ENCODE peak calls at places on chromosomes 2 and 18, in four cellular contexts. One of them, this sample, is unnamed.

GRCh38 chr2:20599001-20599600 is 51.8 kb downstream of the HS1BP3 start:
- DNase-seq in H1: no peak
- DNase-seq in H9: no peak
- DNase-seq in neuronal stem cell: no peak
- DNase-seq in this sample: no peak

GRCh38 chr18:31648966-31649429 is 35.4 kb downstream of the B4GALT6 start:
- DNase-seq in H1: no peak
- DNase-seq in H9: no peak
- DNase-seq in neuronal stem cell: no peak
- DNase-seq in this sample: peak

GRCh38 chr2:77434880-77435279 is 87.3 kb downstream of the LRRTM4 start:
- DNase-seq in H1: no peak
- DNase-seq in H9: no peak
- DNase-seq in neuronal stem cell: no peak
- DNase-seq in this sample: no peak

GRCh38 chr2:29239209-29239960 is 124.2 kb downstream of the CLIP4 start:
- DNase-seq in H1: no peak
- DNase-seq in H9: no peak
- DNase-seq in neuronal stem cell: no peak
- DNase-seq in this sample: no peak

GRCh38 chr2:3256655-3257054 is 121.0 kb downstream of the EIPR1 start:
- DNase-seq in H1: no peak
- DNase-seq in H9: no peak
- DNase-seq in neuronal stem cell: no peak
- DNase-seq in this sample: peak

GRCh38 chr2:1653137-1653789 is 91.1 kb downstream of the PXDN start:
- DNase-seq in H1: no peak
- DNase-seq in H9: peak
- DNase-seq in neuronal stem cell: no peak
- DNase-seq in this sample: peak

GRCh38 chr2:12501469-12502147 is 215.1 kb upstream of the TRIB2 start:
- DNase-seq in H1: no peak
- DNase-seq in H9: no peak
- DNase-seq in neuronal stem cell: no peak
- DNase-seq in this sample: no peak

GRCh38 chr2:5125017-5125730 is 567.0 kb upstream of the SOX11 start:
- DNase-seq in H1: peak
- DNase-seq in H9: no peak
- DNase-seq in neuronal stem cell: peak
- DNase-seq in this sample: no peak

GRCh38 chr18:48452863-48453323 is 43.7 kb upstream of the ZBTB7C start:
- DNase-seq in H1: no peak
- DNase-seq in H9: no peak
- DNase-seq in neuronal stem cell: no peak
- DNase-seq in this sample: no peak

GRCh38 chr2:58812766-58813344 is 571.7 kb upstream of the FANCL start:
- DNase-seq in H1: no peak
- DNase-seq in H9: no peak
- DNase-seq in neuronal stem cell: no peak
- DNase-seq in this sample: no peak

GRCh38 chr18:26520974-26521373 is 27.4 kb downstream of the KCTD1 start:
- DNase-seq in H1: no peak
- DNase-seq in H9: no peak
- DNase-seq in neuronal stem cell: no peak
- DNase-seq in this sample: no peak

GRCh38 chr2:69118609-69119008 is 105.6 kb downstream of the ANTXR1 start:
- DNase-seq in H1: no peak
- DNase-seq in H9: no peak
- DNase-seq in neuronal stem cell: no peak
- DNase-seq in this sample: no peak

GRCh38 chr2:61949458-61950107 is 44.1 kb downstream of the COMMD1 start:
- DNase-seq in H1: no peak
- DNase-seq in H9: no peak
- DNase-seq in neuronal stem cell: no peak
- DNase-seq in this sample: peak
- H3K18ac ChIP-seq in H1: no peak
- H3K18ac ChIP-seq in H9: no peak
- H3K18ac ChIP-seq in neuronal stem cell: no peak
- H3K18ac ChIP-seq in this sample: no peak

GRCh38 chr18:47263828-47264314 is 12.4 kb upstream of the SKOR2 start:
- DNase-seq in H1: no peak
- DNase-seq in H9: peak
- DNase-seq in neuronal stem cell: no peak
- DNase-seq in this sample: no peak
- H3K4me2 ChIP-seq in H1: peak
- H3K4me2 ChIP-seq in H9: peak
- H3K4me2 ChIP-seq in neuronal stem cell: peak
- H3K4me2 ChIP-seq in this sample: peak

GRCh38 chr2:143524001-143524608 is 394.9 kb downstream of the ARHGAP15 start:
- DNase-seq in H1: no peak
- DNase-seq in H9: no peak
- DNase-seq in neuronal stem cell: no peak
- DNase-seq in this sample: no peak

GRCh38 chr2:143528021-143528420 is 398.8 kb downstream of the ARHGAP15 start:
- DNase-seq in H1: no peak
- DNase-seq in H9: no peak
- DNase-seq in neuronal stem cell: no peak
- DNase-seq in this sample: no peak

GRCh38 chr2:143522699-143523098 is 393.5 kb downstream of the ARHGAP15 start:
- DNase-seq in H1: no peak
- DNase-seq in H9: no peak
- DNase-seq in neuronal stem cell: no peak
- DNase-seq in this sample: no peak

GRCh38 chr2:143525536-143525935 is 396.3 kb downstream of the ARHGAP15 start:
- DNase-seq in H1: no peak
- DNase-seq in H9: no peak
- DNase-seq in neuronal stem cell: no peak
- DNase-seq in this sample: no peak

GRCh38 chr2:143525006-143525405 is 395.8 kb downstream of the ARHGAP15 start:
- DNase-seq in H1: no peak
- DNase-seq in H9: no peak
- DNase-seq in neuronal stem cell: no peak
- DNase-seq in this sample: no peak
- H2BK5ac ChIP-seq in H1: no peak
- H2BK5ac ChIP-seq in H9: no peak
- H2BK5ac ChIP-seq in neuronal stem cell: no peak
- H2BK5ac ChIP-seq in this sample: no peak

DNA sequence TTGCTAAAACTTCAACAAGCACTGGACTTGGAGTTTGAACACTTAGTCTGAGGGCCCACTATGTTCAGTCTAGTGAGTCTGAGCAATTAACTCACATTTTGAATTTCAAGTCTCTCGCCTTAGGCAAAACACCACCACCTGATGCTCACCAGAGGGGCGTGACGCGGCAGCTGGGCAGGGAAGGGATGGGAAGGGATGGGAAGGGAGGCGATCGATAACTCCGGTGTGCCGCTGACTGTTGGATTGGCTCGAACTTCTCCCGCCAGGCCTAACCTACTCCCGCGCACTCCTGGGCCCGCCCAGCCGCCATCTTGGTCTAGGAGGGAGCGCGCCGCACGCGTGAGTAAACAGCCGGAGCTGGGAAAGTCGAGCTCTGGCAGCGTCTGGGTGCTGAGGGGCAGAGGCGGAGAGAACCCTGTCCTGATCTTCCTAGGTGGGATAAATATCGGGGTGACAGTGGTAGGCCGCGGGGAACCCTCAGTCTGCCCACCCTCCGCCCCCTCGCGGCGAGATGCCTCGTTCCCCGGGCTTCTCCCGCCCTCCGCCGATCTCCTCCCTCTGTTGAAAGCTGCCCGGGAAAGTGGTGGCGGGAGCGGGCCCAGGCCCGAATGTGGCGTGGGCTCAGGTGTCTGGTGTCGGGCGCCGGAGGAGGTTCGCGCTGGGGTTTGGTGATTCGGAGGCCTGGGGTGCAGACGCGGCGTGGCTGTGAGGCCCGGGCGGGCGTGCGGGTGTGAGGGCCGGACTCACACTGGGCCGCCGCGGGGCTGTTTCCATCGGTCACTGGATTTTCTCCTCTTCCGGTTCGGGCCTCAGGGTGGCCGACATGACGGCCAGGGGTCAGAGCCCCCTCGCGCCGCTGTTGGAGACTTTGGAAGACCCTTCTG is at the start of gene RIF1:
- DNase-seq in H1: peak
- DNase-seq in H9: peak
- DNase-seq in neuronal stem cell: peak
- DNase-seq in this sample: peak
- H3K18ac ChIP-seq in H1: peak
- H3K18ac ChIP-seq in H9: peak
- H3K18ac ChIP-seq in neuronal stem cell: peak
- H3K18ac ChIP-seq in this sample: peak

GRCh38 chr2:234164499-234165409 is 114.3 kb downstream of the SPP2 start:
- DNase-seq in H1: no peak
- DNase-seq in H9: no peak
- DNase-seq in neuronal stem cell: no peak
- DNase-seq in this sample: peak
- H3K4me2 ChIP-seq in H1: no peak
- H3K4me2 ChIP-seq in H9: no peak
- H3K4me2 ChIP-seq in neuronal stem cell: no peak
- H3K4me2 ChIP-seq in this sample: no peak

DNA sequence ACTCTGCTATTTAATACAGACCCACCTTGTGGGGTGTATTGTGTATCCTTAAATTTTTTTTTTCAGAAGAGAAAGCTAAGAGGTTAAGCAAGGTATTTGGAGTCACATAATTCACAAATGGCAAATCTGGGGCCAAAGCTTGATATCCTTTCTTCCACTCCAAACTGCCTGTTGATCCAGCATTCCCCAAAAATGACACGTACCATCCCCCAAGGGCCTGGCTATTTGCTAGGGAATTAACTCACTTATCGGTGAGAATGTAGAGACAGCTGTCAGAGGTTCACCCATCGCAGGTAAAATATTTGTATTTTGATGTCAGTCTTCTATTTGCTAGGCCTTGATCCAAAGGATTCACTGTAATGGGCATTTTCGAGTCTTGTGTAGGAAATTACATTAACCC is 103.6 kb upstream of the FZD7 start:
- DNase-seq in H1: no peak
- DNase-seq in H9: no peak
- DNase-seq in neuronal stem cell: no peak
- DNase-seq in this sample: no peak
- H2BK5ac ChIP-seq in H1: no peak
- H2BK5ac ChIP-seq in H9: no peak
- H2BK5ac ChIP-seq in neuronal stem cell: no peak
- H2BK5ac ChIP-seq in this sample: no peak

DNA sequence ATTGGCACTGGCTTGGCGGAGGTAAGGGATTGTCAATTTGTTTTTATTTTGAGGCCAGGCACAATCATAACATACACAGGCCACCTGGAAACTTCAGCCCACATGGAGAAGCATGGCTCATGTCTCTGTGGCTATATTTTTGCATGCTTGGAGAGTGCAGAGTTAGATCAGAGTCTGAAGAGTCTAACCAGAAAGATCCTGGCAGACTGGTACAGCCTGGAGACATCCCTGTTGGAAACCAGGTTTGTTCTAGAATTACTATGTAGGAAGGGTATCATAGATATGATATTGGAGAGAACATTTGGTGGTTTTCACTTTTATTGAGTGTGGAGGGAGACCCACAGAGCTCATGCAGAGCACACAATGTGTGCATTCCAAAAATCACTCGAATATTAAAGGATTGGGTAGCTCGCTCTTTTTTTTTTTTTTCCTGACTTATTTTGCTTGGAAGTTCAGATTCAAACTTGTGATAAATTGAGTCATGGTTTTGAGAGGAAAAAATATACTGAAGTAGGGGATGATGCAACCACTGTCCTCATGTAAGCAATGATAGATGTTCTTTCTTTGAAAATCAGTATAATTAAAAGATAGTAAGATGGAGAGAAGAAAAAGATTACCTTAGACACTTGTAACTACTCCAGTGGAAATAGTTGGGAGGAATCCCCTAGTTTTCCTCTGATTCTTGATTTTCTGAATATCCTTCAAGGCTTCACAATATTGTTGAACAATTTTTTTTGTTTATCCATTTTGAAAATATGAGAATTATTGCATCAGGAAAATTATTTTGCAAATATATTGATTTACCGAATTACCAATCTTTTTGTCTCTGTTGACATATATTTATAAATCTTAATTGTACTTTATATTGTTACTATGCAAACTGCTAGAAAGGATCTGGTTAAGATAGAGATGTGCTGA is 185.7 kb upstream of the ZEB2 start:
- DNase-seq in H1: no peak
- DNase-seq in H9: no peak
- DNase-seq in neuronal stem cell: no peak
- DNase-seq in this sample: no peak
- H3K18ac ChIP-seq in H1: no peak
- H3K18ac ChIP-seq in H9: no peak
- H3K18ac ChIP-seq in neuronal stem cell: no peak
- H3K18ac ChIP-seq in this sample: no peak

DNA sequence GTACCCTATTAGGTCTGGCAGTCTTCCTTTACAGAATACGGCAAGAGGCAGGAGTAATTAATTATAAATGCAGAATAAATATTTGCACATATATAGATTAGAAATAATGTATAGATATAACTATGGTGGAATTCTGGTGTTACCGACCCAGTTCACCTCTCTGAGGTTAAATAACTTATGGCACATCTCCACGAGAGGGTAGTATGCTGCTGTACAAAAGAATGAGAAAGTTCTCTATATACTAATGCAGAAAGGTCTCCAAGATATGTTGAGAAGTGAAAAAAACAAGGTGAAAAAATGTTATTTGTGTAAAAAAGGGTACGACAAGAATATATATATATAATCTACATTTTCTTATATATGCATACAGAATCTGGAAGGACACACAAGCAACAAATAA is 40.8 kb downstream of the MC2R start:
- DNase-seq in H1: no peak
- DNase-seq in H9: no peak
- DNase-seq in neuronal stem cell: no peak
- DNase-seq in this sample: no peak
- H3K4me2 ChIP-seq in H1: no peak
- H3K4me2 ChIP-seq in H9: no peak
- H3K4me2 ChIP-seq in neuronal stem cell: no peak
- H3K4me2 ChIP-seq in this sample: no peak

GRCh38 chr2:8984855-8985254 is 18.6 kb downstream of the MBOAT2 start:
- DNase-seq in H1: no peak
- DNase-seq in H9: no peak
- DNase-seq in neuronal stem cell: no peak
- DNase-seq in this sample: no peak

GRCh38 chr2:8986327-8986976 is 17.0 kb downstream of the MBOAT2 start:
- DNase-seq in H1: no peak
- DNase-seq in H9: peak
- DNase-seq in neuronal stem cell: no peak
- DNase-seq in this sample: peak

GRCh38 chr2:8985561-8986326 is 17.7 kb downstream of the MBOAT2 start:
- DNase-seq in H1: no peak
- DNase-seq in H9: no peak
- DNase-seq in neuronal stem cell: no peak
- DNase-seq in this sample: no peak

GRCh38 chr2:8983571-8983970 is 19.9 kb downstream of the MBOAT2 start:
- DNase-seq in H1: no peak
- DNase-seq in H9: no peak
- DNase-seq in neuronal stem cell: no peak
- DNase-seq in this sample: no peak

DNA sequence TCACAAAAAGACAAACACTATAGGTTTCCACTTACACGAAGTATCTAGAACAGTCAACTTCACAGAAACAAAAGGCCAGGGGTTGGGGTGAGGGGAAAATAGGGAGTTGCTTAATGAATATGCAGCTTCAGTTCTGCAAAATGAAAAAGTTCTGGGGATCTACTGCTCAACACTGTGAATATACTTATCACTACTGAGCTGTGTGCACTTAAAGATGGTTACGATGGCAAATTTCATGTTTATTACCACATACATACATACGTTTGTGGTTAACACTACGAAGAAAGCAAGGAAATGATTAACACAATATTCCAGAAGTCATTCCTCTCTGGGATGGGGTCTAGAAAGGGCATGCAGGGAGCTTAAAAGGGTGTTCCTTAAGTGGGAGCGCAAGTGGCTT is 19.3 kb downstream of the MBOAT2 start:
- DNase-seq in H1: no peak
- DNase-seq in H9: no peak
- DNase-seq in neuronal stem cell: no peak
- DNase-seq in this sample: no peak
- H2BK5ac ChIP-seq in H1: no peak
- H2BK5ac ChIP-seq in H9: no peak
- H2BK5ac ChIP-seq in neuronal stem cell: no peak
- H2BK5ac ChIP-seq in this sample: no peak